ENCODE peak calls at places on chromosomes 16 and 17, in ten cellular contexts. B is Daoy; T is H54; D is psoas muscle; S is ascending aorta; Q is HFF-Myc; F is activated naive CD4-positive, alpha-beta T cell; A is germinal center; M is HFFc6; V is BJ. I is an unnamed sample.

GRCh38 chr16:28513484-28514181 is 7.0 kb upstream of the IL27 start:
- DNase-seq in B (no peak), T (no peak), D (no peak), S (no peak), Q (no peak), F (no peak), A (no peak), M (no peak), V (no peak), I (no peak)

GRCh38 chr16:2587891-2588565 is 50.2 kb downstream of the PDPK1 start:
- DNase-seq in B (no peak), T (no peak), D (no peak), S (no peak), Q (no peak), F (no peak), A (no peak), M (no peak), V (no peak), I (no peak)

GRCh38 chr17:1077536-1078061 is 80.7 kb downstream of the TIMM22 start:
- DNase-seq in B (no peak), T (no peak), D (peak; percentile 4), S (no peak), Q (no peak), F (no peak), A (no peak), M (no peak), V (no peak), I (no peak)

GRCh38 chr16:72554935-72555334 is 383.0 kb upstream of the PMFBP1 start:
- DNase-seq in B (peak; percentile 10), T (no peak), D (no peak), S (no peak), Q (no peak), F (no peak), A (no peak), M (no peak), V (no peak), I (no peak)

GRCh38 chr16:85146922-85147651 is 34.8 kb upstream of the CIBAR2 start:
- DNase-seq in B (no peak), T (no peak), D (no peak), S (no peak), Q (no peak), F (no peak), A (no peak), M (peak; percentile 60), V (no peak), I (no peak)

GRCh38 chr17:68675723-68676122 is 74.6 kb upstream of the FAM20A start:
- DNase-seq in B (no peak), T (no peak), D (no peak), S (no peak), Q (no peak), F (no peak), A (no peak), M (no peak), V (no peak), I (no peak)

GRCh38 chr16:70162041-70162451 is 11.5 kb upstream of the CLEC18C start:
- DNase-seq in B (peak; percentile 60), T (peak; percentile 95), D (no peak), S (no peak), Q (peak; percentile 61), F (no peak), A (no peak), M (peak; percentile 70), V (peak; percentile 25), I (no peak)

GRCh38 chr17:42193216-42194132 is 820 bp downstream of the GHDC start:
- DNase-seq in B (no peak), T (no peak), D (no peak), S (no peak), Q (no peak), F (no peak), A (no peak), M (no peak), V (no peak), I (no peak)

GRCh38 chr16:2039286-2040030 is 8.2 kb downstream of the NTHL1 start:
- DNase-seq in B (peak; percentile 70), T (no peak), D (peak; percentile 69), S (no peak), Q (no peak), F (no peak), A (no peak), M (peak; percentile 74), V (peak; percentile 92), I (no peak)

GRCh38 chr16:75754126-75754525 is 27.8 kb upstream of the CPHXL start:
- DNase-seq in B (no peak), T (no peak), D (no peak), S (no peak), Q (peak; percentile 10), F (no peak), A (no peak), M (peak; percentile 23), V (no peak), I (no peak)

GRCh38 chr16:7861891-7862585 is 529.4 kb downstream of the RBFOX1 start:
- DNase-seq in B (no peak), T (no peak), D (no peak), S (no peak), Q (no peak), F (no peak), A (no peak), M (no peak), V (no peak), I (no peak)

GRCh38 chr17:4547118-4547906 is 7.9 kb downstream of the MYBBP1A start:
- DNase-seq in B (no peak), T (no peak), D (no peak), S (no peak), Q (no peak), F (no peak), A (no peak), M (no peak), V (no peak), I (no peak)

GRCh38 chr16:56862776-56863175 is 2.2 kb upstream of the SLC12A3 start:
- DNase-seq in B (no peak), T (no peak), D (no peak), S (no peak), Q (no peak), F (no peak), A (no peak), M (no peak), V (no peak), I (no peak)

GRCh38 chr17:81519284-81520020 is 6.9 kb upstream of the ACTG1 start:
- DNase-seq in B (peak; percentile 80), T (no peak), D (peak; percentile 52), S (peak; percentile 77), Q (no peak), F (no peak), A (peak; percentile 67), M (no peak), V (no peak), I (no peak)

GRCh38 chr16:13708361-13708760 is 211.6 kb upstream of the ERCC4 start:
- DNase-seq in B (no peak), T (no peak), D (no peak), S (no peak), Q (no peak), F (no peak), A (no peak), M (no peak), V (no peak), I (no peak)

GRCh38 chr16:359067-359763 is 6.7 kb upstream of the AXIN1 start:
- DNase-seq in B (no peak), T (no peak), D (peak; percentile 7), S (no peak), Q (no peak), F (no peak), A (no peak), M (no peak), V (no peak), I (no peak)

GRCh38 chr17:82821554-82821953 is 18.3 kb downstream of the ZNF750 start:
- DNase-seq in B (no peak), T (no peak), D (no peak), S (no peak), Q (no peak), F (no peak), A (no peak), M (no peak), V (no peak), I (no peak)

GRCh38 chr17:58323420-58324408 is 4.9 kb downstream of the TSPOAP1 start:
- DNase-seq in B (no peak), T (no peak), D (no peak), S (no peak), Q (no peak), F (no peak), A (no peak), M (no peak), V (no peak), I (no peak)

GRCh38 chr16:31423241-31423640 is 4.9 kb downstream of the COX6A2 start:
- DNase-seq in B (no peak), T (no peak), D (no peak), S (no peak), Q (no peak), F (no peak), A (no peak), M (no peak), V (no peak), I (no peak)

GRCh38 chr17:27457405-27457730 is 1.1 kb downstream of the KSR1 start:
- DNase-seq in B (no peak), T (no peak), D (no peak), S (no peak), Q (no peak), F (no peak), A (no peak), M (no peak), V (no peak), I (no peak)

GRCh38 chr17:9875441-9875840 is 29.6 kb downstream of the RCVRN start:
- DNase-seq in B (peak; percentile 88), T (peak; percentile 64), D (no peak), S (peak; percentile 52), Q (no peak), F (no peak), A (no peak), M (peak; percentile 39), V (peak; percentile 50), I (no peak)

GRCh38 chr16:4591191-4591590 is 23.5 kb downstream of the UBALD1 start:
- DNase-seq in B (no peak), T (no peak), D (no peak), S (no peak), Q (no peak), F (no peak), A (no peak), M (no peak), V (no peak), I (no peak)

GRCh38 chr17:64354824-64355535 is 35.7 kb downstream of the PECAM1 start:
- DNase-seq in B (no peak), T (no peak), D (no peak), S (no peak), Q (no peak), F (no peak), A (no peak), M (no peak), V (no peak), I (no peak)

GRCh38 chr16:87274808-87275207 is 42.4 kb downstream of the C16orf95 start:
- DNase-seq in B (no peak), T (no peak), D (no peak), S (no peak), Q (no peak), F (no peak), A (no peak), M (no peak), V (no peak), I (no peak)

GRCh38 chr17:50904522-50905459 is 38.6 kb upstream of the TOB1 start:
- DNase-seq in B (peak; percentile 58), T (no peak), D (peak; percentile 41), S (peak; percentile 82), Q (no peak), F (no peak), A (no peak), M (no peak), V (no peak), I (no peak)

GRCh38 chr17:13584701-13585080 is 17.0 kb downstream of the HS3ST3A1 start:
- DNase-seq in B (peak; percentile 72), T (no peak), D (no peak), S (no peak), Q (no peak), F (no peak), A (no peak), M (peak; percentile 61), V (no peak), I (no peak)

GRCh38 chr17:63477471-63478440 is 895 bp downstream of the ACE start:
- DNase-seq in B (peak; percentile 30), T (no peak), D (no peak), S (no peak), Q (no peak), F (no peak), A (no peak), M (no peak), V (no peak), I (no peak)

GRCh38 chr17:700504-701094 is 14.0 kb downstream of the VPS53 start:
- DNase-seq in B (no peak), T (no peak), D (no peak), S (no peak), Q (no peak), F (no peak), A (peak; percentile 66), M (peak; percentile 47), V (no peak), I (peak; percentile 30)

I was measured in GM18507.